ENCODE peak calls at places on chromosomes 7 and 10, in four cellular contexts. S is endothelial cell of umbilical vein, L is prostate gland, N is tibial nerve. X is an unnamed sample.
A peak's percentile ranks its signal among the peaks of the same experiment; 100 is the strongest.

GRCh38 chr10:68212721-68213352 is 19.1 kb downstream of the ATOH7 start:
- DNase-seq in S (peak; percentile 39), L (no peak), N (no peak), X (no peak)

GRCh38 chr7:11177793-11178192 is 204.1 kb downstream of the PHF14 start:
- DNase-seq in S (peak; percentile 13), L (no peak), N (no peak), X (no peak)

GRCh38 chr10:28381903-28382347 is 79.1 kb upstream of the MPP7 start:
- DNase-seq in S (peak; percentile 83), L (peak; percentile 85), N (peak; percentile 83), X (peak; percentile 92)

GRCh38 chr7:31521336-31522010 is 7.6 kb downstream of the ITPRID1 start:
- DNase-seq in S (no peak), L (no peak), N (no peak), X (no peak)

GRCh38 chr10:28211759-28212158 is 91.1 kb downstream of the MPP7 start:
- DNase-seq in S (no peak), L (no peak), N (no peak), X (no peak)

GRCh38 chr10:104557966-104558365 is 83.1 kb upstream of the SORCS3 start:
- DNase-seq in S (no peak), L (no peak), N (no peak), X (no peak)

GRCh38 chr10:26743091-26743490 is 45.6 kb downstream of the PDSS1 start:
- DNase-seq in S (no peak), L (no peak), N (no peak), X (no peak)

GRCh38 chr7:28570113-28570969 is 158.0 kb downstream of the CREB5 start:
- DNase-seq in S (no peak), L (no peak), N (no peak), X (no peak)

GRCh38 chr7:16092711-16093110 is 328.6 kb downstream of the CRPPA start:
- DNase-seq in S (no peak), L (no peak), N (no peak), X (no peak)

GRCh38 chr7:55423277-55423711 is 58.2 kb downstream of the LANCL2 start:
- DNase-seq in S (peak; percentile 68), L (no peak), N (no peak), X (no peak)

GRCh38 chr10:30438016-30438850 is 4.2 kb downstream of the MAP3K8 start:
- DNase-seq in S (no peak), L (no peak), N (no peak), X (no peak)

GRCh38 chr10:86969421-86970041 is 1.2 kb downstream of the ADIRF start:
- DNase-seq in S (peak; percentile 56), L (no peak), N (no peak), X (no peak)

GRCh38 chr7:105101864-105102263 is 87.9 kb downstream of the KMT2E start:
- DNase-seq in S (no peak), L (no peak), N (no peak), X (no peak)

GRCh38 chr7:65448824-65449504 is 75.3 kb downstream of the ZNF92 start:
- DNase-seq in S (peak; percentile 31), L (no peak), N (no peak), X (no peak)

GRCh38 chr7:143240323-143241168 is 18.7 kb downstream of the TAS2R40 start:
- DNase-seq in S (peak; percentile 80), L (peak; percentile 74), N (peak; percentile 61), X (peak; percentile 80)

GRCh38 chr10:89042547-89042946 is 51.9 kb downstream of the FAS start:
- DNase-seq in S (no peak), L (no peak), N (no peak), X (no peak)

GRCh38 chr7:34158754-34159153 is 253.4 kb downstream of the BMPER start:
- DNase-seq in S (no peak), L (no peak), N (no peak), X (no peak)

GRCh38 chr7:55060085-55060484 is 41.3 kb downstream of the EGFR start:
- DNase-seq in S (no peak), L (no peak), N (no peak), X (no peak)

GRCh38 chr7:24757799-24758275 is 573 bp upstream of the GSDME start:
- DNase-seq in S (no peak), L (no peak), N (no peak), X (peak; percentile 7)
- TF ChIP-seq POLR2A in S (no peak), L (no peak), N (no peak), X (no peak)

GRCh38 chr10:44340557-44340956 is 44.3 kb downstream of the CXCL12 start:
- DNase-seq in S (no peak), L (no peak), N (no peak), X (no peak)

GRCh38 chr10:44341901-44342300 is 43.0 kb downstream of the CXCL12 start:
- DNase-seq in S (no peak), L (no peak), N (no peak), X (no peak)

GRCh38 chr10:44347609-44348400 is 37.1 kb downstream of the CXCL12 start:
- DNase-seq in S (no peak), L (no peak), N (no peak), X (no peak)

GRCh38 chr10:44344727-44345126 is 40.2 kb downstream of the CXCL12 start:
- DNase-seq in S (no peak), L (no peak), N (no peak), X (no peak)

GRCh38 chr10:44343836-44344235 is 41.1 kb downstream of the CXCL12 start:
- DNase-seq in S (no peak), L (no peak), N (no peak), X (peak; percentile 57)
- TF ChIP-seq CTCF in S (no peak), L (no peak), N (no peak), X (no peak)

GRCh38 chr10:60334991-60335390 is 54.7 kb downstream of the ANK3 start:
- DNase-seq in S (no peak), L (no peak), N (no peak), X (no peak)
- H3K4me1 ChIP-seq in S (no peaks in the 10 kb centered on the region), L (no peaks in the 10 kb centered on the region), N (peaks cover 16% of the 10 kb centered on the region), X (peaks cover 13% of the 10 kb centered on the region)

DNA sequence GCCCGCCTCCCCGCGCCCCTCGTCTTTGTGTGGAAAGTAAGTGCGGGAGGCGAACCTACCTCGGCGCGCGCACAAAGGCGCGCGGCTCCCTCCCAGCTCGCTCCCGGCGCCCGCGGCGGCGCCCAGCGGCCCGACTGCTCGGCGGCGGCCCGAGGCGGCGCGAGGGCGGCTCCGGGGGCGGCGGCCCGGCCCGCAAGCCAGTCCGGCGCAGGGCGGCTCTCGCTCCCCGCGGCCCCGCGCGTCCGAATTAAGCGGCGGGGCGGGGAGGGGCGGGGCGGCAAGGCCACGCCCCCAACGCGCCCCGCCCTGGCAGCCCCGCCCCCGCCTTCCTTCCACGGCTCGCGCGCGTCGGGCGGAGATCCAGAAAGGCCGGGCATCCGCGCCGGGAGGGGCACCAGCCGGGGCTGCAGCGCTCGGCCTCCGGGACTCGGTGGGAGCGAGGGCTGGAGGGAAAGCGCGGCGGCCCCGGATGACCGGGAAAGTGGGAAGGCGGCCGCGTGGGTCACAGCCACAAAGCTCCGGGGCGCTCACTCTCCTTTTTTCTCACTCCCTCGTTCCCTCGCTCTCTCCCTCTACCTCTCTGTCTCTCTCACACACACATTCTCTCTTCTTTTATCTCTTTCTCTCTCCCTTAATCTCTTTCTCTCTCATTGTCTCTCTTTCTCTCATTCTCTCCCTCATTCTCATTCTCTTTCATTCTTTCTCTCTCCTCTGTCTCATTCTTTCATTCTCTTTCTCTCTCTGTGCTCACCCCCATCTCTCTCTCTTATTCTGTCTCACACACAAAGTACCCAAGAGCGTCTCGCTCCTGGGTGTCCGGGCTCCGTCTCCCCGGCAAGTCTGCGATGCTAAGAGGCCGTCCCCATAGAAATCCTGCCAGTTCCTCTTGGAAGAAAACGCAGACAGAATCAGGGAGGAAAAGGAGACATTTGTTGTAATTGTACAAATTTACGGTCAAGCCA is 170.2 kb downstream of the FAM107B start:
- DNase-seq in S (peak; percentile 71), L (peak; percentile 82), N (peak; percentile 76), X (peak; percentile 89)
- TF ChIP-seq POLR2A in S (peak; percentile 85), L (peak; percentile 73), N (peak; percentile 56), X (peak; percentile 69)

GRCh38 chr7:23864984-23865383 is 155.0 kb downstream of the STK31 start:
- DNase-seq in S (peak; percentile 7), L (no peak), N (no peak), X (no peak)

GRCh38 chr7:23863209-23863798 is 153.3 kb downstream of the STK31 start:
- DNase-seq in S (peak; percentile 15), L (no peak), N (no peak), X (no peak)
- TF ChIP-seq CTCF in S (peak; percentile 29), L (peak; percentile 45), N (no peak), X (no peak)

GRCh38 chr10:124721295-124722052 is 22.7 kb downstream of the FAM53B start:
- DNase-seq in S (peak; percentile 56), L (peak; percentile 72), N (no peak), X (no peak)
- H3K4me1 ChIP-seq in S (peaks cover 26% of the 10 kb centered on the region), L (peaks cover 13% of the 10 kb centered on the region), N (peaks cover 100% of the 10 kb centered on the region), X (peaks cover 55% of the 10 kb centered on the region)

X was measured in body of pancreas.